ENCODE peak calls at places on chromosomes 5 and 9, in nine cellular contexts. B is stimulated activated CD8-positive, alpha-beta memory T cell treated with anti-CD3 and anti-CD28 coated beads, Interleukin-4, amount 100 ng/mL, for 24 hours; V is CD8-positive, alpha-beta memory T cell; R is EL; I is HEK293T; W is central memory CD8-positive, alpha-beta T cell; J is SJSA1; Q is hypothalamus; G is lower lobe of right lung. M is an unnamed sample.
A peak's percentile ranks its signal among the peaks of the same experiment; 100 is the strongest.

GRCh38 chr9:19513671-19514275 is 105.0 kb downstream of the ACER2 start:
- DNase-seq in B (no peak), V (no peak), R (peak; percentile 10), I (no peak), J (no peak), Q (no peak), G (no peak), W (no peak), M (no peak)

GRCh38 chr5:172339264-172340180 is 56.0 kb upstream of the UBTD2 start:
- DNase-seq in W (no peak), V (no peak), G (no peak), R (no peak), Q (no peak), I (no peak), B (no peak), J (no peak), M (no peak)

GRCh38 chr9:79447760-79448159 is 124.0 kb upstream of the TLE4 start:
- DNase-seq in Q (no peak), I (peak; percentile 91), B (no peak), W (no peak), R (no peak), G (no peak), V (no peak), J (peak; percentile 44), M (no peak)

GRCh38 chr5:91384671-91385430 is 1.7 kb upstream of the ARRDC3 start:
- DNase-seq in R (peak; percentile 86), W (no peak), V (peak; percentile 62), G (no peak), J (peak; percentile 48), Q (no peak), I (peak; percentile 59), B (no peak), M (peak; percentile 65)

GRCh38 chr5:153659337-153659736 is 168.9 kb downstream of the GRIA1 start:
- DNase-seq in B (no peak), J (no peak), V (no peak), I (no peak), G (no peak), W (no peak), Q (no peak), R (peak; percentile 90), M (no peak)

GRCh38 chr5:152466079-152466745 is 61.1 kb upstream of the NMUR2 start:
- DNase-seq in V (no peak), Q (no peak), J (no peak), I (no peak), R (no peak), W (no peak), G (no peak), B (no peak), M (no peak)

GRCh38 chr9:105479846-105480245 is 32.0 kb downstream of the FSD1L start:
- DNase-seq in W (no peak), B (no peak), V (no peak), Q (no peak), G (no peak), R (no peak), I (no peak), J (no peak), M (no peak)

GRCh38 chr9:87502446-87503232 is 5.0 kb downstream of the DAPK1 start:
- DNase-seq in W (no peak), B (no peak), I (no peak), V (no peak), R (no peak), G (peak; percentile 80), Q (no peak), J (no peak), M (no peak)

GRCh38 chr9:127066775-127067111 is 55.7 kb downstream of the ANGPTL2 start:
- DNase-seq in I (no peak), W (no peak), J (no peak), V (no peak), G (no peak), B (no peak), R (no peak), Q (no peak), M (no peak)

GRCh38 chr9:122001491-122002201 is 91.5 kb downstream of the TTLL11 start:
- DNase-seq in V (no peak), G (no peak), Q (no peak), B (no peak), R (no peak), J (no peak), W (no peak), I (no peak), M (no peak)

GRCh38 chr5:1509346-1510085 is 14.2 kb downstream of the LPCAT1 start:
- DNase-seq in R (no peak), W (no peak), J (peak; percentile 42), Q (no peak), V (peak; percentile 30), I (no peak), B (no peak), G (peak; percentile 30), M (no peak)

M was measured in retina.